ENCODE peak calls at places on chromosome 1, in nine cellular contexts. K, D, J, X, P, B, S, Z and Q are unnamed samples.

GRCh38 chr1:219446288-219446687 is 166.6 kb downstream of the ZC3H11B start:
- DNase-seq in P (no peak), D (no peak), K (no peak), J (no peak), S (no peak), B (no peak), X (no peak), Z (no peak), Q (no peak)

GRCh38 chr1:231396643-231397042 is 25.4 kb downstream of the EGLN1 start:
- DNase-seq in S (no peak), B (no peak), K (no peak), X (no peak), Z (no peak), P (no peak), D (no peak), J (no peak), Q (no peak)

GRCh38 chr1:201180901-201181300 is 9.7 kb upstream of the IGFN1 start:
- DNase-seq in K (no peak), Z (no peak), D (no peak), S (no peak), J (no peak), P (no peak), B (peak; percentile 6), X (no peak), Q (no peak)

GRCh38 chr1:235415008-235415904 is 48.0 kb downstream of the TBCE start:
- DNase-seq in K (peak; percentile 80), Z (peak; percentile 80), D (peak; percentile 71), J (peak; percentile 43), S (no peak), B (peak; percentile 80), P (peak; percentile 79), X (peak; percentile 64), Q (peak; percentile 63)

GRCh38 chr1:94305704-94306103 is 68.3 kb upstream of the ARHGAP29 start:
- DNase-seq in S (no peak), J (no peak), X (no peak), Z (no peak), B (no peak), P (no peak), D (no peak), K (no peak), Q (no peak)

GRCh38 chr1:57916034-57916433 is 492.2 kb upstream of the DAB1 start:
- DNase-seq in K (no peak), D (no peak), S (no peak), Z (no peak), J (no peak), X (no peak), B (no peak), P (no peak), Q (no peak)

GRCh38 chr1:197632651-197633050 is 142.6 kb downstream of the DENND1B start:
- DNase-seq in J (no peak), Z (no peak), S (no peak), P (no peak), B (no peak), D (no peak), X (no peak), K (peak; percentile 11), Q (no peak)

GRCh38 chr1:151811181-151811580 is 6.0 kb upstream of the LINGO4 start:
- DNase-seq in B (no peak), K (no peak), D (no peak), S (no peak), X (no peak), Z (no peak), J (no peak), P (no peak), Q (no peak)

GRCh38 chr1:240925273-240925672 is 313.3 kb upstream of the GREM2 start:
- DNase-seq in Z (no peak), X (no peak), B (no peak), S (no peak), P (no peak), D (no peak), J (no peak), K (no peak), Q (no peak)

GRCh38 chr1:197908695-197909336 is 6.4 kb downstream of the C1orf53 start:
- DNase-seq in J (no peak), B (no peak), Z (no peak), D (no peak), X (no peak), S (no peak), P (no peak), K (no peak), Q (no peak)

GRCh38 chr1:38791892-38792291 is 67.7 kb downstream of the RRAGC start:
- DNase-seq in J (no peak), P (no peak), K (no peak), X (no peak), Z (no peak), D (no peak), B (no peak), S (no peak), Q (no peak)

GRCh38 chr1:11898831-11899467 is 27.3 kb downstream of the KIAA2013 start:
- DNase-seq in Z (no peak), S (no peak), J (no peak), D (no peak), X (no peak), K (no peak), B (no peak), P (no peak), Q (no peak)

GRCh38 chr1:81801032-81801833 is 499 bp downstream of the ADGRL2 start:
- DNase-seq in D (peak; percentile 64), X (peak; percentile 54), S (no peak), K (no peak), Z (peak; percentile 59), P (peak; percentile 89), J (peak; percentile 74), B (peak; percentile 80), Q (peak; percentile 88)

GRCh38 chr1:175267716-175268416 is 75.3 kb upstream of the KIAA0040 start:
- DNase-seq in D (peak; percentile 17), K (no peak), P (peak; percentile 68), B (no peak), X (no peak), Z (no peak), J (peak; percentile 68), S (no peak), Q (peak; percentile 79)

GRCh38 chr1:202275061-202275770 is 66.5 kb downstream of the UBE2T start:
- DNase-seq in P (no peak), D (no peak), B (peak; percentile 18), S (no peak), Z (no peak), J (no peak), X (no peak), K (no peak), Q (no peak)

GRCh38 chr1:243609698-243610097 is 240.3 kb downstream of the AKT3 start:
- DNase-seq in P (no peak), Z (no peak), J (no peak), D (no peak), K (no peak), B (no peak), S (no peak), X (no peak), Q (no peak)

GRCh38 chr1:101357444-101357986 is 120.7 kb downstream of the S1PR1 start:
- DNase-seq in Z (peak; percentile 74), D (peak; percentile 54), X (no peak), P (peak; percentile 78), B (no peak), K (peak; percentile 71), J (peak; percentile 34), S (no peak), Q (peak; percentile 26)

GRCh38 chr1:198449727-198450433 is 90.6 kb downstream of the ATP6V1G3 start:
- DNase-seq in D (no peak), K (no peak), B (no peak), X (no peak), Z (no peak), J (no peak), S (no peak), P (no peak), Q (no peak)

GRCh38 chr1:85449356-85449755 is 15.6 kb downstream of the DDAH1 start:
- DNase-seq in J (no peak), B (no peak), Z (no peak), D (no peak), X (no peak), P (no peak), K (no peak), S (no peak), Q (no peak)

DNA sequence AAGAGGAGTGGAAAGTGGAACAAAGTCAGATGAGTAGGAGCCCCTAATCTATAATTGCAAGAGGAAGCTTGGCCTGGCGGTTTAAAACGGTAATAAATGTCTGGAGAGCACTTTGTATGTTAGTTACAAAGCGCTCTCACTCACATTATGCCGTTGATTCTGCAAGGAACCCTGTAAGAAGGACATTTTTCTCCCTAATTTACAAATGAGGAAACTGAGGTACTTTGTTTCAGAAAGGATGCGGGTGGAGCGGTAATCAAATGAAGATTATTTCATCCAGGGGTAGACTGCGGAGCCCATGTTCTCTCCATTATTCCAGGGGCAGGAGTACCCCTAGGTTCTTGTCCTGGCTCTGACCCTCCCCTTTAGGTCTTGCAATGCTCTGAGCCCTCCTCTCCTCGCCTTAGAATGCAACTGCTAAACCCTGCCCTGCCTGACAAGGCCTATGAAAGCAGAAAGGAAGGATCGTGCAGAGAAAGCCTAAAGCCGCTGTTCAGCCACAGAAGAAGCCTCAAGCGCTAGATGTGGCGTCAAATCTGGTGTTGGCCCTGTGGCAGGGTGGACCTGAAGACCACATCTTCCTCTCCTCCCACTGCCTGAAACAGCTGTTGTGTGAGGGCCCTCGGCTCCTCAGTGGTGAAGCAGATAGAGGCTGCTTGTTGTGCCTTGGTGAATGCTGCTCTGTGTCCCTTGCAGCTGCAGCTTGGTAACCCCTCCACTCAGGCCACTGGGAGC is 588 bp upstream of the PACC1 start:
- DNase-seq in J (no peak), K (peak; percentile 77), Z (no peak), P (no peak), X (no peak), S (no peak), D (no peak), B (no peak), Q (no peak)
- TF ChIP-seq POLR2A in J (no peak), K (no peak), Z (no peak), P (no peak), X (no peak), S (no peak), D (no peak), B (no peak), Q (no peak)

GRCh38 chr1:30756545-30757195 is 904 bp downstream of the LAPTM5 start:
- DNase-seq in J (no peak), B (peak; percentile 94), K (peak; percentile 99), P (peak; percentile 57), Z (no peak), D (no peak), S (peak; percentile 70), X (no peak), Q (peak; percentile 83)
- TF ChIP-seq POLR2A in J (no peak), B (peak; percentile 55), K (no peak), P (no peak), Z (no peak), D (no peak), S (peak; percentile 51), X (peak; percentile 33), Q (no peak)

DNA sequence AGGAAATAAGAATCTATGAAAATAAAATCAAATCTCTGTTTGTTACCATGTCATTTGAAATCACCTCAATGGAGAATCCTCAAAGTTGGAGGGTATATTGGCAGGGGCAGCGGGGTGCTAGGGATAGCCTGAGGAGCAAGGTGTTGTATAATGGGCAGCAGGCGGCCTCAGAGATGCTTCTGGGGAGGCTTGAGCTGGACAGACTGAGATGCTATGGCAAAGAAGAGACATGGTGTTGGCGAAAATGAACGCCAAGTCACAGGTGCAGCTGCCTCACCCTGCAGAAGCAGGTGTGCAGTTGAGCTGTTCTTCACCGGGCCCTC is 3.1 kb upstream of the SLC1A7 start:
- DNase-seq in D (no peak), X (no peak), B (no peak), K (no peak), P (no peak), Z (no peak), S (no peak), J (no peak), Q (no peak)
- TF ChIP-seq POLR2A in D (no peak), X (no peak), B (no peak), K (no peak), P (no peak), Z (peak; percentile 97), S (no peak), J (no peak), Q (no peak)

GRCh38 chr1:21821385-21822019 is 9.4 kb downstream of the LDLRAD2 start:
- DNase-seq in K (no peak), P (no peak), Z (no peak), B (no peak), X (no peak), D (no peak), J (no peak), S (no peak), Q (no peak)
- TF ChIP-seq POLR2A in K (no peak), P (no peak), Z (no peak), B (no peak), X (no peak), D (no peak), J (no peak), S (no peak), Q (no peak)